ENCODE peak calls at places on chromosomes 4 and X, in seven cellular contexts. V, L, D, A, M, N and B are unnamed samples.

GRCh38 chr4:157076578-157076947 is 613 bp downstream of the GLRB start:
- DNase-seq in V (no peak), L (no peak), D (no peak), A (no peak), M (no peak), N (no peak), B (no peak)

GRCh38 chrX:131802836-131803626 is 220.1 kb upstream of the STK26 start:
- DNase-seq in V (peak), L (no peak), D (no peak), A (peak), M (peak), N (peak), B (no peak)

GRCh38 chr4:53016099-53016498 is 154.0 kb downstream of the RASL11B start:
- DNase-seq in V (no peak), L (no peak), D (no peak), A (no peak), M (no peak), N (no peak), B (no peak)

GRCh38 chr4:176193126-176193525 is 2.3 kb downstream of the SPATA4 start:
- DNase-seq in V (no peak), L (peak), D (no peak), A (no peak), M (peak), N (no peak), B (no peak)

GRCh38 chrX:1534321-1535168 is 2.4 kb downstream of the P2RY8 start:
- DNase-seq in V (peak), L (no peak), D (no peak), A (peak), M (no peak), N (no peak), B (peak)

GRCh38 chr4:25821899-25822298 is 40.9 kb downstream of the SEL1L3 start:
- DNase-seq in V (no peak), L (no peak), D (no peak), A (no peak), M (no peak), N (no peak), B (no peak)

GRCh38 chr4:15976456-15977096 is 13.6 kb upstream of the FGFBP2 start:
- DNase-seq in V (no peak), L (no peak), D (no peak), A (no peak), M (no peak), N (no peak), B (no peak)

GRCh38 chrX:141897690-141898089 is 6.0 kb upstream of the MAGEC1 start:
- DNase-seq in V (no peak), L (no peak), D (no peak), A (no peak), M (no peak), N (no peak), B (no peak)

GRCh38 chr4:72283357-72283756 is 251.6 kb downstream of the NPFFR2 start:
- DNase-seq in V (no peak), L (no peak), D (no peak), A (no peak), M (no peak), N (no peak), B (no peak)

GRCh38 chrX:38636949-38637819 is 75.8 kb downstream of the TSPAN7 start:
- DNase-seq in V (no peak), L (no peak), D (no peak), A (no peak), M (no peak), N (no peak), B (no peak)

DNA sequence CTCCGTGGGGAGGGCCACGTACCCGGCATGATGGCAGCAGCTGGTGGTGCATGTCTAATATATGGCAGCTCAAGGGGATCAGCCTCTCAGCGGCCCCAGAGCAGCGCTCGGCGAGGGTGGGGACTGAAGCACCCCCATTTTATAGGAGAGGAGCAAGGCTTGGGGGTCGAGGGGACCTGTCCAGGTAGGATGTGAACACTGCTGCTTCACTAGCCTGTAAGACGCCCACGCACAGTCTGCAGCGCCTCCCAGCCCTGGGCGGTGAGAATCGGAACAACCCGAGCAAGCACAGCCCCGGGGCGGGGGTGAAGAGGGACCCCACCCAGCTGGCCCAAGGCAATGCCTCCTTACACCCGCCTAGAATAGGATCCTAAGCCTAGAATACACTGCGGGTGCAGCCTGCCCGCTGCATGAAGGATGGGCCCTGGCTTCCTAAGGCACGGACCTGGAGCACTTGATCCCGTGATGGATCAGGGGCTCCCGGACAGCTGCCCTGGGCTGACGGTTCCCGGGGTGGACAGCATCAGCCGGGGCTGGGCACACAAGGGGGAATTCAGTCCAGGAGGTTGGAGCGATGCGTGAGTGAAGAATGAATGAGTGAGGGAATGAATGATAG is 17.6 kb downstream of the ADRA2C start:
- DNase-seq in V (no peak), L (no peak), D (no peak), A (no peak), M (no peak), N (no peak), B (no peak)
- TF ChIP-seq CTCF in V (no peak), L (no peak), D (peak), A (peak), M (peak), N (peak), B (no peak)

DNA sequence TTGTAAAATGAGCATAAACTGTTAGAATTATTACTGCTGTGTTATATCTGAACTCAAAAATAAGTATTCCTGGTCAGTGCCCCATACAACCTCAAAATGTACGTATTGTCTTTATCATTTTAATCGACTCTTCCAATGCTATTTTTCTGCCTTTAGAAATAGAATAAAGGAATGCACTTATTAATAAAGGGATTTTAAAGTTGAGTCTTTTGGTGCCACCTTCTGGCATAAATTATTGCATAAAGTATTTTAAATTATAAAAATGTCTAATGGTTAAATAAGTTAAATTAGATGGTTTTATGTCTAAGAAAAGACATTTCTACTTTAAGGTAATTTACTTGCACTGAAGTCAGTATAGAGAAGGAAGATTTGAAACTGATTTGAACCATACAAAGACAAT is 424.0 kb upstream of the NDST4 start:
- DNase-seq in V (no peak), L (no peak), D (no peak), A (no peak), M (no peak), N (no peak), B (no peak)
- H3K4me3 ChIP-seq in V (no peak), L (no peak), D (no peak), A (no peak), M (no peak), N (no peak), B (no peak)

GRCh38 chrX:19543020-19543715 is 27.9 kb upstream of the MAP3K15 start:
- DNase-seq in V (no peak), L (no peak), D (no peak), A (no peak), M (no peak), N (no peak), B (no peak)

GRCh38 chrX:19545651-19546050 is 30.3 kb upstream of the MAP3K15 start:
- DNase-seq in V (no peak), L (no peak), D (no peak), A (no peak), M (no peak), N (no peak), B (no peak)

GRCh38 chrX:19543951-19544359 is 28.6 kb upstream of the MAP3K15 start:
- DNase-seq in V (no peak), L (no peak), D (no peak), A (no peak), M (no peak), N (no peak), B (no peak)

GRCh38 chrX:19541931-19542330 is 26.6 kb upstream of the MAP3K15 start:
- DNase-seq in V (no peak), L (no peak), D (no peak), A (no peak), M (no peak), N (no peak), B (no peak)

GRCh38 chrX:19544693-19545305 is 29.5 kb upstream of the MAP3K15 start:
- DNase-seq in V (no peak), L (peak), D (no peak), A (no peak), M (peak), N (no peak), B (peak)
- TF ChIP-seq CTCF in V (peak), L (peak), D (peak), A (peak), M (peak), N (peak), B (peak)

GRCh38 chrX:150512426-150512825 is 56.0 kb upstream of the MTM1 start:
- DNase-seq in V (peak), L (no peak), D (no peak), A (no peak), M (no peak), N (no peak), B (no peak)
- H3K4me3 ChIP-seq in V (no peak), L (no peak), D (no peak), A (no peak), M (no peak), N (no peak), B (no peak)

GRCh38 chr4:182906786-182907185 is 10.4 kb downstream of the DCTD start:
- DNase-seq in V (no peak), L (no peak), D (no peak), A (no peak), M (no peak), N (no peak), B (no peak)
- TF ChIP-seq CTCF in V (no peak), L (no peak), D (no peak), A (no peak), M (no peak), N (no peak), B (no peak)

DNA sequence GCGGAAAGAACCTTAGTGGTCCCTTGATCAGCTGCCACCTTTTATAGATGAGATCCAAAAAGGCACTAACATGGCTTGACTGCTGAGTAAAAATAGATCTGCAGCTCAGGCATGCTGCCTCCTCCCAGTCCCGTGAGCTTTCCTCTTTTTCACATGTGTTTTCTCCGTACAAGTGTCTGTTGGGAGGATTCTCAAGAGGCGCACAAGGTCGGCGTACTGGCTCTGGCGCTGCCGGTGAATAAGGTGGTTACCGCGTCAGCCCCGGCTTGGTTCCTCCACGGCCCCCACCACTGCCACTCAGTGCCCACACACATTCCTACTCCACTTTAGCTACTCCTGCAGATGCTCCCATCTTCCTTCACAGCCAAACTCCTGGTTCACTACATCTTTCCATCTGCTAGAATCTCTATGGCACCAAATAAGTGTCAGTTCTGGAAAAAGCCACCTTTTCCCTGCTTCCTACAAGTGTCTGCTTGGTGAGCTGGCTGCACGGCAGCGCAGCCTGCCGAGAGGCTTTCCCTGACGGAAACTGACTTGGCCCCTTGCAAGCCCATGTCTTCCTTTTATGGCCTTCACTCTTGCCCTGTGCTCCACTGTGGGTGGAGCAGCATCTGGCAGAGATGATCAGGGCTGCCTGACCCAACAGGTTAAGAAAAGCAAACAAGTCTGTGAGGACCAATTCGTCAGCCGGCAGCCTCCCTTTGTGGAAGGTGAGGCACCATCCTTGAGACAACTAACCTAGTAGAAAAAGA is 99.8 kb downstream of the KLHL8 start:
- DNase-seq in V (no peak), L (no peak), D (peak), A (peak), M (peak), N (peak), B (peak)
- H3K4me3 ChIP-seq in V (no peak), L (no peak), D (no peak), A (peak), M (no peak), N (peak), B (peak)

GRCh38 chr4:90845777-90846176 is 718.6 kb downstream of the CCSER1 start:
- DNase-seq in V (no peak), L (peak), D (no peak), A (no peak), M (no peak), N (no peak), B (no peak)
- TF ChIP-seq CTCF in V (no peak), L (no peak), D (no peak), A (no peak), M (no peak), N (no peak), B (no peak)

GRCh38 chrX:114582264-114582632 is 1.6 kb upstream of the HTR2C start:
- DNase-seq in V (no peak), L (no peak), D (no peak), A (no peak), M (no peak), N (no peak), B (no peak)

GRCh38 chrX:114584983-114585842 is 1.3 kb downstream of the HTR2C start:
- DNase-seq in V (no peak), L (no peak), D (no peak), A (no peak), M (no peak), N (no peak), B (no peak)

GRCh38 chrX:114582698-114583395 is 1.0 kb upstream of the HTR2C start:
- DNase-seq in V (no peak), L (no peak), D (no peak), A (no peak), M (no peak), N (no peak), B (no peak)

GRCh38 chrX:114584434-114584943 is 603 bp downstream of the HTR2C start:
- DNase-seq in V (peak), L (no peak), D (no peak), A (no peak), M (no peak), N (no peak), B (no peak)

DNA sequence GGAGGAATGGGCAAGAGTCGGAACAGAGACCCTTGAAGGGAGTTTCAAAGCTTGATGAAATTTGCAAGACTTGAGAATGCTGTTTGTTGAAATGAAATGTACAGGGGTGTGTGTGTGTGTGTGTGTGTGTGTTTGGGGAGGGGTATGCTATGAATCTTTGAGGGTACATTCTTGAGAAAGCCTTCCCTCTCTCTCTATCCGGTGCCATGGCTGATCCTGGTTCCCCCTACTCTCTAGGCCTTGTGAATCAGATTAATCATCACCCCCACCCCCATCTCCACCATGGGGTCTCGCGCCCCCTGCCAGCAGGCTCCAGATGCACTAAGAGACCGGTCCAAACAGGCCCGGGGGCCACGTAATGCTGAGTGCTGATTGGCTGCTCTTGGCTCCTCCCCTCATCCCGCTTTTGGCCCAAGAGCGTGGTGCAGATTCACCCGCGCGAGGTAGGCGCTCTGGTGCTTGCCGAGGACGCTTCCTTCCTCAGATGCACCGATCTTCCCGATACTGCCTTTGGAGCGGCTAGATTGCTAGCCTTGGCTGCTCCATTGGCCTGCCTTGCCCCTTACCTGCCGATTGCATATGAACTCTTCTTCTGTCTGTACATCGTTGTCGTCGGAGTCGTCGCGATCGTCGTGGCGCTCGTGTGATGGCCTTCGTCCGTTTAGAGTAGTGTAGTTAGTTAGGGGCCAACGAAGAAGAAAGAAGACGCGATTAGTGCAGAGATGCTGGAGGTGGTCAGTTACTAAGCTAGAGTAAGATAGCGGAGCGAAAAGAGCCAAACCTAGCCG is at the start of gene HTR2C:
- DNase-seq in V (no peak), L (no peak), D (no peak), A (no peak), M (no peak), N (no peak), B (no peak)
- H3K4me3 ChIP-seq in V (no peak), L (no peak), D (no peak), A (peak), M (no peak), N (no peak), B (no peak)

DNA sequence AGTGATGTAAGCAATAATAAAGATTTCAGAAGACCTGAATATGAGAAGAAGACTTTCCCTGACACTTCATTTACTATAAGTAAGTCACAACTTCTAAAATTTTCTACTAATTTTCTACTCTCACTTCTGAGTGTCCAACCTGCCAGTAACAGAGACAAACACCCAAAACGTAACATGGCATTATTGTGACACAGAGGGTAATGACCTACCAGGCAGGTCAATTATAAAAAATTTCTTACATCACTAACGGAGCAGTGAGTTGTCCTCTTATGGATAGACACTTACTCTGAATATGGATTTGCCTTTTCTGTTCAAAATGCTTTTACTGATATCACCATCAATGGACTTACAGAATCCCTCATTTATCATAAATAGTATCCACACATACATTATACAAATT is 405.9 kb upstream of the MAGEB16 start:
- DNase-seq in V (no peak), L (no peak), D (no peak), A (no peak), M (no peak), N (no peak), B (no peak)
- TF ChIP-seq CTCF in V (no peak), L (no peak), D (no peak), A (no peak), M (no peak), N (no peak), B (no peak)

GRCh38 chrX:20481632-20482031 is 214.9 kb upstream of the RPS6KA3 start:
- DNase-seq in V (no peak), L (no peak), D (no peak), A (no peak), M (no peak), N (no peak), B (no peak)
- H3K4me3 ChIP-seq in V (no peak), L (no peak), D (no peak), A (no peak), M (no peak), N (no peak), B (no peak)